ENCODE peak calls at places on chromosomes 5 and 9, in five cellular contexts. One of them, this sample, is unnamed.

GRCh38 chr5:72465601-72466563 is 41.3 kb downstream of the ZNF366 start:
- DNase-seq in HCT116: no peak
- DNase-seq in sigmoid colon: no peak
- DNase-seq in upper lobe of left lung: no peak
- DNase-seq in transverse colon: no peak
- DNase-seq in this sample: no peak

GRCh38 chr5:140258016-140258415 is 44.9 kb downstream of the PFDN1 start:
- DNase-seq in sigmoid colon: no peak
- DNase-seq in transverse colon: no peak
- DNase-seq in HCT116: no peak
- DNase-seq in upper lobe of left lung: no peak
- DNase-seq in this sample: no peak

GRCh38 chr9:38414040-38414723 is 10.1 kb downstream of the IGFBPL1 start:
- DNase-seq in upper lobe of left lung: no peak
- DNase-seq in HCT116: no peak
- DNase-seq in sigmoid colon: peak; percentile 61
- DNase-seq in transverse colon: no peak
- DNase-seq in this sample: no peak

GRCh38 chr5:58672521-58672920 is 89.6 kb downstream of the RAB3C start:
- DNase-seq in sigmoid colon: no peak
- DNase-seq in upper lobe of left lung: no peak
- DNase-seq in HCT116: no peak
- DNase-seq in transverse colon: no peak
- DNase-seq in this sample: no peak

GRCh38 chr5:138186002-138186447 is 7.1 kb downstream of the KIF20A start:
- DNase-seq in upper lobe of left lung: peak; percentile 45
- DNase-seq in sigmoid colon: no peak
- DNase-seq in HCT116: no peak
- DNase-seq in transverse colon: no peak
- DNase-seq in this sample: no peak

GRCh38 chr5:171484460-171484899 is 65.0 kb downstream of the FGF18 start:
- DNase-seq in upper lobe of left lung: no peak
- DNase-seq in sigmoid colon: no peak
- DNase-seq in transverse colon: peak; percentile 25
- DNase-seq in HCT116: peak; percentile 10
- DNase-seq in this sample: no peak

GRCh38 chr5:54148062-54148461 is 162.3 kb downstream of the ARL15 start:
- DNase-seq in transverse colon: no peak
- DNase-seq in sigmoid colon: no peak
- DNase-seq in upper lobe of left lung: no peak
- DNase-seq in HCT116: no peak
- DNase-seq in this sample: no peak

GRCh38 chr9:107586493-107586892 is 96.9 kb upstream of the KLF4 start:
- DNase-seq in HCT116: no peak
- DNase-seq in upper lobe of left lung: no peak
- DNase-seq in sigmoid colon: no peak
- DNase-seq in transverse colon: no peak
- DNase-seq in this sample: no peak

GRCh38 chr5:115333164-115333563 is 36.7 kb upstream of the CCDC112 start:
- DNase-seq in upper lobe of left lung: no peak
- DNase-seq in transverse colon: no peak
- DNase-seq in sigmoid colon: no peak
- DNase-seq in HCT116: no peak
- DNase-seq in this sample: no peak

GRCh38 chr5:116998024-116998423 is 423.4 kb upstream of the SEMA6A start:
- DNase-seq in transverse colon: no peak
- DNase-seq in HCT116: no peak
- DNase-seq in sigmoid colon: no peak
- DNase-seq in upper lobe of left lung: no peak
- DNase-seq in this sample: no peak

GRCh38 chr5:134554319-134555222 is 29.1 kb downstream of the JADE2 start:
- DNase-seq in upper lobe of left lung: peak; percentile 62
- DNase-seq in transverse colon: peak; percentile 44
- DNase-seq in HCT116: no peak
- DNase-seq in sigmoid colon: peak; percentile 92
- DNase-seq in this sample: no peak

GRCh38 chr5:35145671-35146317 is 84.5 kb downstream of the PRLR start:
- DNase-seq in transverse colon: no peak
- DNase-seq in HCT116: no peak
- DNase-seq in upper lobe of left lung: no peak
- DNase-seq in sigmoid colon: no peak
- DNase-seq in this sample: no peak

GRCh38 chr5:88827997-88828396 is 55.0 kb downstream of the MEF2C start:
- DNase-seq in upper lobe of left lung: no peak
- DNase-seq in transverse colon: no peak
- DNase-seq in sigmoid colon: no peak
- DNase-seq in HCT116: no peak
- DNase-seq in this sample: no peak

GRCh38 chr5:109105631-109106267 is 304.0 kb downstream of the PJA2 start:
- DNase-seq in sigmoid colon: no peak
- DNase-seq in HCT116: no peak
- DNase-seq in transverse colon: no peak
- DNase-seq in upper lobe of left lung: no peak
- DNase-seq in this sample: no peak

DNA sequence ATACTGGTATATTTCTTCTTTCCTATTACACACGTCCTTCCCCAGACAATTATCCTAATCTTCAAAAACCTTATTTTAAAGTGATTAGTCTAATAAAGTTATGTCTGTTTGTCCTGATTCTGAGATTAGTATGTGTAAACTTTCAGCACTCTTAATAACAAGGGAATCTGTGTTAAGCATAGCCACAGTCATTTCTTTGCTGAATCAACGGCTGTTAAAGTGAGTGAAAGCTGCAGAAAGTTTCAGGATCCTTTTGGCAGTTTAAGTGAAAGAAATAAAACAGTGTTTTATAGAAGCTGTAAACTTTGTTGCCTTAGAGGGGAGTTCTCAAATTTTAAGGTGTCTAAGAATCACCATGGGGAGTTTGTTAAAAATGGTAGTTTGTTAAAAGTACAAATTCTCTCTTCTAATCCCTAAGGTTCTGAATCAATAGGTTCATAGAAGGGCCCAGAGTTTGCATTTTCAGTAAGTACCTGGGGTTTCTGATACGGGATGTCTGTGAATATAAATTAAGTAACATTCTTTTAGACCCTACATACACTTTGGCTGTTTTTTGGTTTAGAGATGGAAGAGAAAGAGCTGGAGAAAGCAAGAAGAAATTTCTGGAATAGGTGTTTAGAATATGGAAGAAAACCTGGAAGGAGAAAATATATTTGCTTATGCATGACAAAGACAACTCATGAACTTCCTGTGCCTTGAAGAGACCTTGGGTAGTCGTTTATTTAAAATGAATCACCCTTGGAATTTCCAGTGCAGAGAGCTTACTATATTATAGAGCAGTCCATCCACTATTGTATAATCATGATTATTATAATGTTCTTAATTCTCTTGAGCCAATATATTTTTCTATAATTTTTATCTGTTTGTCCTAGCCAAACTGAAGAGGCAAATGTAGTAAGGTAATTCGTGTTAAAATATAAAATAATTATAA is 45.7 kb downstream of the SCAMP1 start:
- DNase-seq in transverse colon: no peak
- DNase-seq in sigmoid colon: no peak
- DNase-seq in HCT116: no peak
- DNase-seq in upper lobe of left lung: no peak
- DNase-seq in this sample: no peak
- H3K4me3 ChIP-seq in transverse colon: no peak overlapping the region
- H3K4me3 ChIP-seq in sigmoid colon: no peak overlapping the region
- H3K4me3 ChIP-seq in HCT116: no peak overlapping the region
- H3K4me3 ChIP-seq in upper lobe of left lung: no peak overlapping the region
- H3K4me3 ChIP-seq in this sample: no peak overlapping the region

GRCh38 chr5:42620579-42621216 is 135.9 kb upstream of the CCDC152 start:
- DNase-seq in upper lobe of left lung: no peak
- DNase-seq in sigmoid colon: no peak
- DNase-seq in transverse colon: no peak
- DNase-seq in HCT116: no peak
- DNase-seq in this sample: no peak
- TF ChIP-seq POLR2A in upper lobe of left lung: no peak
- TF ChIP-seq POLR2A in sigmoid colon: no peak
- TF ChIP-seq POLR2A in transverse colon: no peak
- TF ChIP-seq POLR2A in HCT116: no peak
- TF ChIP-seq POLR2A in this sample: no peak

GRCh38 chr5:95543017-95543705 is 11.6 kb downstream of the SKIC3 start:
- DNase-seq in HCT116: no peak
- DNase-seq in upper lobe of left lung: no peak
- DNase-seq in transverse colon: no peak
- DNase-seq in sigmoid colon: no peak
- DNase-seq in this sample: no peak
- TF ChIP-seq POLR2AphosphoS5 in HCT116: no peak
- TF ChIP-seq POLR2AphosphoS5 in upper lobe of left lung: no peak
- TF ChIP-seq POLR2AphosphoS5 in transverse colon: no peak
- TF ChIP-seq POLR2AphosphoS5 in sigmoid colon: no peak
- TF ChIP-seq POLR2AphosphoS5 in this sample: no peak

GRCh38 chr9:114900937-114901802 is 29.2 kb downstream of the TNFSF8 start:
- DNase-seq in sigmoid colon: no peak
- DNase-seq in upper lobe of left lung: no peak
- DNase-seq in transverse colon: no peak
- DNase-seq in HCT116: no peak
- DNase-seq in this sample: no peak

GRCh38 chr9:114899461-114899860 is 30.9 kb downstream of the TNFSF8 start:
- DNase-seq in upper lobe of left lung: no peak
- DNase-seq in sigmoid colon: no peak
- DNase-seq in HCT116: no peak
- DNase-seq in transverse colon: no peak
- DNase-seq in this sample: no peak

GRCh38 chr9:114895605-114896004 is 34.8 kb downstream of the TNFSF8 start:
- DNase-seq in sigmoid colon: no peak
- DNase-seq in upper lobe of left lung: no peak
- DNase-seq in transverse colon: no peak
- DNase-seq in HCT116: no peak
- DNase-seq in this sample: no peak

GRCh38 chr9:114896344-114896743 is 34.0 kb downstream of the TNFSF8 start:
- DNase-seq in HCT116: no peak
- DNase-seq in transverse colon: no peak
- DNase-seq in upper lobe of left lung: no peak
- DNase-seq in sigmoid colon: no peak
- DNase-seq in this sample: no peak

DNA sequence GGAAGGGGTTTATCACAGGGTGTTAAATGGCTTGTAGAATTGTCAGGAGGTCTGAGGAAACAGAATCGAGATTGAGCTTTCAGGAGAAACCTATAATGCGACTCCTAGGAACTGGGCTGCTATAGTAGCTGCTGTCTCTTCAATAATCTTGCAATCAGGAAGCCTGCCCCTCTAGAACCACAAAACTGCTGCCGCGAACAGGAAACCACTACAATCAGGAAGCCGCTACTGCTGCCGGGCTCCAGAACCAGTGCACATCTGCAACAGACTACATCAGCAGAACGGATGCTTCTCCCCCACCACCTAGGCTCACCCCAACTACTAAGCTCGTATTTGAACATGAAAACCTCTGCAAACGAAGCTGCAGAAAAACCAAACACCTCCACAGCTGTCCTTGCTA is 31.6 kb downstream of the TNFSF8 start:
- DNase-seq in upper lobe of left lung: peak; percentile 83
- DNase-seq in HCT116: no peak
- DNase-seq in sigmoid colon: no peak
- DNase-seq in transverse colon: peak; percentile 63
- DNase-seq in this sample: no peak
- H3K4me3 ChIP-seq in upper lobe of left lung: no peak overlapping the region
- H3K4me3 ChIP-seq in HCT116: no peak overlapping the region
- H3K4me3 ChIP-seq in sigmoid colon: no peak overlapping the region
- H3K4me3 ChIP-seq in transverse colon: no peak overlapping the region
- H3K4me3 ChIP-seq in this sample: no peak overlapping the region

DNA sequence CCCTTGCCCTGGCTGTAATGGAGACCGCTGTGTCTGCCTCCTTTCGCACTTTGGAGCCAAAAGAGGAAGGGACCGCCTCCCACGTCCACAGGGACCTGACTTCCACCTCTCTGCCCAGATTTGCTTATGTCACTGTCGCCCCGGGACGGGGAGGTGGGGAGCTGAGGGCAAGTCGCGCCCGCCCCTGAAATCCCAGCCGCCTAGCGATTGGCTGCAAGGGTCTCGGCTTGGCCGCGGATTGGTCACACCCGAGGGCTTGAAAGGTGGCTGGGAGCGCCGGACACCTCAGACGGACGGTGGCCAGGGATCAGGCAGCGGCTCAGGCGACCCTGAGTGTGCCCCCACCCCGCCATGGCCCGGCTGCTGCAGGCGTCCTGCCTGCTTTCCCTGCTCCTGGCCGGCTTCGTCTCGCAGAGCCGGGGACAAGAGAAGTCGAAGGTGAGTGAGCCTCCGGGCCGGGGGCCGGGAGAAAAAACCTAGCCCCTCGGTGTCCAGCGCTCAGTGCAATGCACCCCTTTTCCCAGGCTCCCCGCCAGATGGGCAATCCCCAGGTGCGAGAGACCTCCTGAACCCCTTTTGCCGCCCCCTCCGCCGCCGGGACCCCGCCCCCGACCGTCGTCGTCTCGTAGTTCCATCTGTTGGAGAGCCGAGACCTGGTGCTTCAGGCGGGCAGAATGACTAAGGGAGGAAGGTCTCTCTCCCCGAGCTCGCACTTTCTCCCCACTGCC is at the start of gene GPX3:
- DNase-seq in transverse colon: peak; percentile 87
- DNase-seq in upper lobe of left lung: peak; percentile 98
- DNase-seq in HCT116: no peak
- DNase-seq in sigmoid colon: peak; percentile 98
- DNase-seq in this sample: peak; percentile 97
- TF ChIP-seq POLR2A in transverse colon: peak; percentile 79
- TF ChIP-seq POLR2A in upper lobe of left lung: no peak
- TF ChIP-seq POLR2A in HCT116: no peak
- TF ChIP-seq POLR2A in sigmoid colon: peak; percentile 70
- TF ChIP-seq POLR2A in this sample: peak; percentile 96